ENCODE peak calls at places on chromosome 15, in four cellular contexts. E, H, R and Q are unnamed samples.

GRCh38 chr15:68681836-68682235 is 103.0 kb downstream of the CORO2B start:
- DNase-seq in H (no peak), R (no peak), E (no peak), Q (no peak)

GRCh38 chr15:72474912-72475601 is 927 bp downstream of the ARIH1 start:
- DNase-seq in E (peak), H (peak), R (peak), Q (peak)

GRCh38 chr15:95326689-95327525 is 1003.6 kb upstream of the NR2F2 start:
- DNase-seq in H (no peak), R (no peak), E (no peak), Q (peak)

GRCh38 chr15:82916161-82916952 is 36.2 kb downstream of the HOMER2 start:
- DNase-seq in R (no peak), E (no peak), H (no peak), Q (no peak)

GRCh38 chr15:81281925-81282895 is 41.7 kb downstream of the STARD5 start:
- DNase-seq in H (no peak), E (no peak), R (no peak), Q (no peak)

GRCh38 chr15:90684281-90684680 is 32.9 kb upstream of the BLM start:
- DNase-seq in H (no peak), R (no peak), E (no peak), Q (no peak)

GRCh38 chr15:59232476-59232875 is 25.8 kb downstream of the LDHAL6B start:
- DNase-seq in H (peak), E (peak), R (no peak), Q (no peak)

GRCh38 chr15:31372635-31373091 is 46.0 kb downstream of the KLF13 start:
- DNase-seq in R (no peak), E (peak), H (peak), Q (peak)

GRCh38 chr15:92663250-92663951 is 7.8 kb upstream of the FAM174B start:
- DNase-seq in E (no peak), R (peak), H (no peak), Q (no peak)

GRCh38 chr15:62665449-62665848 is 377.1 kb upstream of the TPM1 start:
- DNase-seq in E (no peak), R (no peak), H (peak), Q (peak)

GRCh38 chr15:51356983-51357382 is 15.5 kb downstream of the GLDN start:
- DNase-seq in R (no peak), H (no peak), E (no peak), Q (no peak)

GRCh38 chr15:33277689-33278088 is 33.1 kb upstream of the RYR3 start:
- DNase-seq in H (no peak), R (no peak), E (no peak), Q (no peak)